ENCODE peak calls at places on chromosomes 16 and 17, in nine cellular contexts. L is AG10803; V is left cardiac atrium; G is AG20443; H is stimulated activated CD4-positive, alpha-beta T cell treated with anti-CD3 and anti-CD28 coated beads, Interleukin-4, amount 100 ng/mL, for 4 hours; W is GM13976; Q is ELR; D is GM04504; B is T-helper 1 cell. J is an unnamed sample.

GRCh38 chr17:18100616-18101015 is 7.9 kb upstream of the MYO15A start:
- DNase-seq in L (no peak), V (no peak), G (no peak), H (no peak), W (no peak), Q (no peak), D (no peak), B (no peak), J (no peak)

GRCh38 chr16:2692251-2692947 is 10.1 kb downstream of the KCTD5 start:
- DNase-seq in L (no peak), V (no peak), G (no peak), H (no peak), W (no peak), Q (no peak), D (no peak), B (no peak), J (no peak)

GRCh38 chr16:22189473-22190168 is 16.5 kb upstream of the EEF2K start:
- DNase-seq in L (peak; percentile 56), V (peak; percentile 70), G (peak; percentile 12), H (peak; percentile 82), W (peak; percentile 53), Q (peak; percentile 46), D (no peak), B (peak; percentile 94), J (peak; percentile 87)

GRCh38 chr16:85473909-85474640 is 139.0 kb upstream of the GSE1 start:
- DNase-seq in L (peak; percentile 54), V (no peak), G (peak; percentile 61), H (no peak), W (no peak), Q (no peak), D (no peak), B (no peak), J (no peak)

GRCh38 chr17:48139948-48140347 is 32.4 kb downstream of the SNX11 start:
- DNase-seq in L (no peak), V (no peak), G (no peak), H (no peak), W (no peak), Q (no peak), D (no peak), B (no peak), J (no peak)

GRCh38 chr16:71384073-71384724 is 25.7 kb downstream of the CALB2 start:
- DNase-seq in L (no peak), V (no peak), G (no peak), H (no peak), W (no peak), Q (peak; percentile 8), D (no peak), B (no peak), J (no peak)

GRCh38 chr17:56975656-56976055 is 2.3 kb upstream of the SCPEP1 start:
- DNase-seq in L (no peak), V (no peak), G (no peak), H (no peak), W (no peak), Q (no peak), D (no peak), B (no peak), J (no peak)

GRCh38 chr16:89764711-89765201 is 43.4 kb downstream of the ZNF276 start:
- DNase-seq in L (no peak), V (peak; percentile 33), G (no peak), H (no peak), W (peak; percentile 86), Q (no peak), D (no peak), B (no peak), J (no peak)

GRCh38 chr17:35087731-35088646 is 24.5 kb upstream of the RFFL start:
- DNase-seq in L (peak; percentile 46), V (peak; percentile 67), G (peak; percentile 55), H (peak; percentile 7), W (no peak), Q (peak; percentile 66), D (no peak), B (peak; percentile 10), J (no peak)

GRCh38 chr17:80146121-80147034 is 550 bp downstream of the EIF4A3 start:
- DNase-seq in L (peak; percentile 24), V (no peak), G (peak; percentile 49), H (no peak), W (peak; percentile 61), Q (peak; percentile 43), D (no peak), B (no peak), J (no peak)

GRCh38 chr17:38868968-38869646 is 751 bp upstream of the LASP1 start:
- DNase-seq in L (peak; percentile 87), V (peak; percentile 86), G (peak; percentile 72), H (peak; percentile 89), W (peak; percentile 81), Q (peak; percentile 89), D (peak; percentile 72), B (peak; percentile 71), J (peak; percentile 75)

GRCh38 chr16:8576141-8577004 is 13.9 kb downstream of the TMEM114 start:
- DNase-seq in L (no peak), V (no peak), G (no peak), H (no peak), W (no peak), Q (no peak), D (no peak), B (no peak), J (no peak)

GRCh38 chr16:24538756-24539294 is 541 bp upstream of the RBBP6 start:
- DNase-seq in L (no peak), V (no peak), G (no peak), H (no peak), W (no peak), Q (no peak), D (no peak), B (no peak), J (no peak)

GRCh38 chr17:68394608-68395331 is 62.5 kb downstream of the WIPI1 start:
- DNase-seq in L (no peak), V (no peak), G (no peak), H (no peak), W (no peak), Q (no peak), D (no peak), B (no peak), J (no peak)

GRCh38 chr17:80649200-80649644 is 104.6 kb downstream of the RPTOR start:
- DNase-seq in L (no peak), V (no peak), G (no peak), H (no peak), W (no peak), Q (no peak), D (no peak), B (no peak), J (no peak)

GRCh38 chr17:74325743-74326379 is at the start of gene KIF19:
- DNase-seq in L (no peak), V (peak; percentile 69), G (peak; percentile 68), H (peak; percentile 55), W (peak; percentile 91), Q (no peak), D (no peak), B (peak; percentile 52), J (no peak)

GRCh38 chr17:45431531-45432404 is 902 bp downstream of the ARHGAP27 start:
- DNase-seq in L (peak; percentile 25), V (peak; percentile 78), G (peak; percentile 71), H (peak; percentile 70), W (peak; percentile 94), Q (peak; percentile 81), D (no peak), B (peak; percentile 65), J (peak; percentile 61)

GRCh38 chr16:81755915-81756644 is 23.0 kb upstream of the PLCG2 start:
- DNase-seq in L (no peak), V (peak; percentile 44), G (no peak), H (no peak), W (no peak), Q (no peak), D (no peak), B (no peak), J (no peak)

GRCh38 chr17:49230636-49231562 is at the start of gene PHOSPHO1:
- DNase-seq in L (peak; percentile 68), V (peak; percentile 91), G (peak; percentile 98), H (peak; percentile 82), W (peak; percentile 94), Q (peak; percentile 90), D (no peak), B (peak; percentile 85), J (peak; percentile 80)

GRCh38 chr17:4074831-4075495 is 67.9 kb downstream of the ZZEF1 start:
- DNase-seq in L (peak; percentile 36), V (no peak), G (peak; percentile 48), H (no peak), W (peak; percentile 61), Q (peak; percentile 60), D (peak; percentile 10), B (no peak), J (no peak)

GRCh38 chr16:85136213-85136704 is 24.0 kb upstream of the CIBAR2 start:
- DNase-seq in L (no peak), V (no peak), G (no peak), H (no peak), W (peak; percentile 76), Q (peak; percentile 36), D (no peak), B (no peak), J (no peak)

GRCh38 chr17:81701288-81702071 is 1.7 kb upstream of the MRPL12 start:
- DNase-seq in L (no peak), V (no peak), G (no peak), H (no peak), W (no peak), Q (peak; percentile 59), D (no peak), B (no peak), J (no peak)

GRCh38 chr16:322476-323143 is 29.9 kb downstream of the AXIN1 start:
- DNase-seq in L (no peak), V (no peak), G (no peak), H (no peak), W (no peak), Q (no peak), D (no peak), B (no peak), J (no peak)

GRCh38 chr17:2695243-2695960 is 16.2 kb downstream of the CLUH start:
- DNase-seq in L (no peak), V (no peak), G (peak; percentile 7), H (no peak), W (peak; percentile 45), Q (no peak), D (no peak), B (no peak), J (no peak)

GRCh38 chr17:11330871-11331270 is 89.9 kb downstream of the SHISA6 start:
- DNase-seq in L (peak; percentile 1), V (peak; percentile 32), G (no peak), H (no peak), W (no peak), Q (no peak), D (no peak), B (no peak), J (no peak)

GRCh38 chr17:2393954-2394749 is 6.7 kb downstream of the MNT start:
- DNase-seq in L (no peak), V (no peak), G (no peak), H (no peak), W (no peak), Q (no peak), D (no peak), B (no peak), J (no peak)

GRCh38 chr17:57433396-57433944 is 177.1 kb downstream of the MSI2 start:
- DNase-seq in L (no peak), V (no peak), G (no peak), H (no peak), W (no peak), Q (no peak), D (no peak), B (no peak), J (no peak)

GRCh38 chr17:16328997-16329396 is 24.3 kb downstream of the CENPV start:
- DNase-seq in L (no peak), V (no peak), G (peak; percentile 20), H (no peak), W (peak; percentile 41), Q (peak; percentile 26), D (no peak), B (no peak), J (no peak)

GRCh38 chr17:58242171-58242784 is 3.9 kb downstream of the LPO start:
- DNase-seq in L (no peak), V (no peak), G (no peak), H (no peak), W (no peak), Q (no peak), D (no peak), B (no peak), J (no peak)

GRCh38 chr17:61294777-61295176 is 104.9 kb upstream of the TBX2 start:
- DNase-seq in L (peak; percentile 65), V (no peak), G (peak; percentile 71), H (no peak), W (no peak), Q (peak; percentile 88), D (no peak), B (no peak), J (no peak)

GRCh38 chr17:33981713-33982601 is 273.1 kb upstream of the CCL2 start:
- DNase-seq in L (no peak), V (no peak), G (no peak), H (no peak), W (no peak), Q (no peak), D (no peak), B (no peak), J (no peak)

J was measured in effector CD8-positive, alpha-beta T cell.